ENCODE peak calls at places on chromosomes 2 and 18, in five cellular contexts. G is K562, L is HepG2, A is HCT116, K is GM12878. D is an unnamed sample.

GRCh38 chr18:55251186-55251995 is 292.1 kb upstream of the CCDC68 start:
- DNase-seq in K (no peak), G (no peak), A (no peak), L (no peak), D (peak; percentile 54)

GRCh38 chr2:99811544-99811943 is 321.7 kb upstream of the REV1 start:
- DNase-seq in K (no peak), A (no peak), G (no peak), L (no peak), D (no peak)

GRCh38 chr2:241808051-241808450 is 942 bp upstream of the NEU4 start:
- DNase-seq in A (no peak), G (peak; percentile 15), K (no peak), L (peak; percentile 67), D (no peak)

GRCh38 chr2:78568921-78569320 is 456.6 kb upstream of the REG3G start:
- DNase-seq in L (no peak), G (no peak), K (no peak), A (no peak), D (no peak)

GRCh38 chr18:25467226-25468065 is 115.5 kb upstream of the ZNF521 start:
- DNase-seq in K (no peak), A (no peak), G (no peak), L (no peak), D (no peak)

GRCh38 chr2:196168181-196168580 is 3.2 kb downstream of the STK17B start:
- DNase-seq in K (no peak), G (no peak), L (no peak), A (no peak), D (no peak)

GRCh38 chr18:48328473-48329205 is 80.5 kb downstream of the ZBTB7C start:
- DNase-seq in K (no peak), L (no peak), G (no peak), A (peak; percentile 8), D (no peak)

GRCh38 chr2:237234268-237234667 is 148.6 kb downstream of the COPS8 start:
- DNase-seq in G (no peak), K (no peak), L (no peak), A (no peak), D (no peak)

GRCh38 chr18:79782566-79783308 is 15.0 kb upstream of the KCNG2 start:
- DNase-seq in G (no peak), A (no peak), L (no peak), K (no peak), D (no peak)

GRCh38 chr2:168316073-168316440 is 68.7 kb upstream of the STK39 start:
- DNase-seq in L (no peak), A (no peak), K (no peak), G (no peak), D (no peak)

GRCh38 chr2:120204417-120204816 is 18.8 kb downstream of the TMEM185B start:
- DNase-seq in K (no peak), L (no peak), G (no peak), A (no peak), D (no peak)

GRCh38 chr2:161418275-161418714 is 2.2 kb downstream of the TBR1 start:
- DNase-seq in G (no peak), A (no peak), K (no peak), L (no peak), D (no peak)

GRCh38 chr2:28389399-28390240 is 3.0 kb upstream of the FOSL2 start:
- DNase-seq in A (no peak), L (no peak), K (no peak), G (peak; percentile 24), D (no peak)

GRCh38 chr2:112296407-112296806 is 21.0 kb downstream of the ZC3H6 start:
- DNase-seq in K (no peak), L (no peak), G (no peak), A (no peak), D (no peak)

GRCh38 chr2:55901322-55901721 is 22.3 kb downstream of the EFEMP1 start:
- DNase-seq in A (no peak), K (no peak), L (no peak), G (peak; percentile 64), D (no peak)

GRCh38 chr2:36800381-36800780 is 103.9 kb downstream of the VIT start:
- DNase-seq in G (peak; percentile 17), L (no peak), K (no peak), A (no peak), D (no peak)

GRCh38 chr2:105102963-105103421 is 65.1 kb downstream of the MRPS9 start:
- DNase-seq in K (no peak), G (no peak), A (peak; percentile 64), L (peak; percentile 15), D (peak; percentile 16)

GRCh38 chr18:35776481-35776880 is 194.9 kb downstream of the GALNT1 start:
- DNase-seq in A (no peak), L (no peak), K (no peak), G (no peak), D (no peak)

GRCh38 chr2:8581048-8581561 is 100.8 kb upstream of the ID2 start:
- DNase-seq in A (no peak), G (no peak), L (no peak), K (no peak), D (no peak)

GRCh38 chr18:13217466-13217961 is 1.0 kb upstream of the LDLRAD4 start:
- DNase-seq in K (no peak), L (no peak), G (peak; percentile 50), A (no peak), D (peak; percentile 74)

GRCh38 chr18:59606193-59607175 is 90.7 kb downstream of the CCBE1 start:
- DNase-seq in L (no peak), A (no peak), K (no peak), G (no peak), D (peak; percentile 28)

GRCh38 chr2:46286715-46287114 is 10.5 kb upstream of the EPAS1 start:
- DNase-seq in G (no peak), A (no peak), K (no peak), L (no peak), D (no peak)

GRCh38 chr2:160956243-160956802 is 203.9 kb upstream of the TANK start:
- DNase-seq in K (no peak), L (no peak), G (no peak), A (no peak), D (no peak)

GRCh38 chr2:63763336-63764056 is 78.2 kb upstream of the UGP2 start:
- DNase-seq in A (no peak), G (no peak), L (no peak), K (no peak), D (no peak)

DNA sequence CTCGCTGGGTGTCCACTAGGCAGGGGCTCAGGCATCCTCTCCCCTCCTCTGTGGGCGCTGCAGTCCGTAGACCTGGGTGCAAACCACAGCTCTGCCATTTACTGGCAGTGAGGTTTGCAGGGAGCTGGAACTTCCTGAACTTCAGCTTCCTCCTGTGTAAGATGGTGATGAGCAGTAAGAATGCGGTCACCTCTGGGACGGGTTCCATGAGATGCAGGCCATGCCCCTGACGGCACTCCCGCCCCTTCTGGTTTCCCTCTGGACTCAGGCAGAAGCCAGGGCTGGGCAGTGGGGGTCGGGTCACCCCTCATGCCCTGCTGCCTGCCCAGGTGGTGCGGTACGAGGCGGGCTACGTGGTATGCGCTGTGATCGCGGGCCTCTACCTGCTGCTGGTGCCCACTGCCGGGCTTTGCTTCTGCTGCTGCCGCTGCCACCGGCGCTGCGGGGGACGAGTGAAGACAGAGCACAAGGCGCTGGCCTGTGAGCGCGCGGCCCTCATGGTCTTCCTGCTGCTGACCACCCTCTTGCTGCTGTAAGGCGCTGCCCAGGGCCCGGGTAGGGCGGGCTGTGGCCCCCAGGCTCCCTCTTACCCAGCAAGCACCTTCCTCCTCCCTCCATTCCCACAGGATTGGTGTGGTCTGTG is 1.5 kb downstream of the PROM2 start:
- DNase-seq in L (no peak), G (no peak), K (no peak), A (no peak), D (no peak)
- TF ChIP-seq JUND in L (no peak), G (no peak), K (no peak), A (no peak), D (no peak)

GRCh38 chr2:182228073-182228473 is 198.8 kb downstream of the PDE1A start:
- DNase-seq in A (no peak), G (no peak), L (no peak), K (no peak), D (no peak)
- TF ChIP-seq JUND in A (no peak), G (no peak), L (no peak), K (no peak), D (no peak)

GRCh38 chr2:240720686-240721595 is 29.3 kb downstream of the AQP12A start:
- DNase-seq in G (no peak), L (no peak), K (no peak), A (no peak), D (no peak)

GRCh38 chr2:240722796-240723735 is 31.4 kb downstream of the AQP12A start:
- DNase-seq in G (peak; percentile 17), A (no peak), K (no peak), L (peak; percentile 15), D (no peak)

GRCh38 chr2:240722376-240722775 is 30.7 kb downstream of the AQP12A start:
- DNase-seq in L (no peak), A (no peak), G (no peak), K (no peak), D (no peak)

GRCh38 chr2:240719676-240720545 is 28.2 kb downstream of the AQP12A start:
- DNase-seq in A (no peak), L (no peak), G (no peak), K (no peak), D (no peak)

DNA sequence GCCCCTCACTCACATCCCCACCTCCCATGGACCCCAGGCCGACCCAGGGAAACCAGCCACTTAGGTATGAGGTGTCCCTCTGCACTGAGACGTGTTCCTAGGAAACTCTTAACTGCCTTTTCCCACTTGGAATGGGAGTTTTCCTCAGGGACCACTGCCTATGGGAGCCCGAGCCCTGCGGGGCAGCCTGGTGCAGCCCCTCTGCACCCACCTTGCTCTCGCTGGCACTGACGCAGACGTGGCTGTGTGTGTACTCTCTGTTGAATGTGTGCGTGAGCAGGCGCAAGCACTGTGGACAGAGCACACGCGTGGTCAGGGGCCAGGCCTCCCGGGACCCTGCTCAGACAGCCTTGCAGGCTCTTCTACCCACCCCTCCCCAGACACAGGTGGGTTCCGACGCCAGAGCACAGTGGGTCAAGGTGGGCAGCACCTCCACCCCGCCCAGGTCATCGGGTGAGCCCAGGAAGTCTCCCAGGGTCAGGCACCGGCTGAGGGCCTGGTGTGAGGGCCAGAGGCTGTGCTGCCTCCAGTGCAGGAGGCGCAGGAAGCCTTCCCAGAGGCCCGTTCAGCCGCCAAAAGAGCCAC is 30.0 kb downstream of the AQP12A start:
- DNase-seq in L (no peak), G (no peak), A (no peak), K (no peak), D (no peak)
- TF ChIP-seq JUND in L (no peak), G (no peak), A (no peak), K (no peak), D (no peak)

GRCh38 chr2:98308068-98308467 is 38.2 kb upstream of the CNGA3 start:
- DNase-seq in A (no peak), G (no peak), K (no peak), L (no peak), D (no peak)
- TF ChIP-seq JUND in A (no peak), G (no peak), K (no peak), L (no peak), D (no peak)